ENCODE peak calls at places on chromosomes 7 and 10, in five cellular contexts. V, F, U, Y and W are unnamed samples.

GRCh38 chr10:79067241-79068202 is 1.2 kb upstream of the ZMIZ1 start:
- DNase-seq in V (peak), F (peak), U (peak), Y (peak), W (peak)

GRCh38 chr7:777679-778078 is 50.6 kb upstream of the PRKAR1B start:
- DNase-seq in V (no peak), F (no peak), U (no peak), Y (no peak), W (no peak)

GRCh38 chr7:119482209-119482608 is 790.8 kb upstream of the KCND2 start:
- DNase-seq in V (peak), F (peak), U (no peak), Y (no peak), W (peak)

GRCh38 chr10:11604742-11605650 is 6.5 kb downstream of the USP6NL start:
- DNase-seq in V (no peak), F (no peak), U (peak), Y (no peak), W (no peak)

GRCh38 chr7:21028186-21028989 is 241.7 kb upstream of the SP8 start:
- DNase-seq in V (peak), F (no peak), U (no peak), Y (no peak), W (peak)

GRCh38 chr10:52318822-52319464 is 4.9 kb downstream of the DKK1 start:
- DNase-seq in V (peak), F (no peak), U (no peak), Y (no peak), W (peak)

GRCh38 chr10:97069576-97070362 is 116.0 kb downstream of the SLIT1 start:
- DNase-seq in V (peak), F (no peak), U (no peak), Y (peak), W (peak)

GRCh38 chr10:78894841-78895195 is 173.9 kb upstream of the ZMIZ1 start:
- DNase-seq in V (no peak), F (no peak), U (no peak), Y (no peak), W (no peak)

GRCh38 chr7:48806731-48807130 is 117.6 kb upstream of the CDC14C start:
- DNase-seq in V (no peak), F (no peak), U (no peak), Y (no peak), W (no peak)